ENCODE peak calls at places on chromosome 10, in six cellular contexts. Z is activated naive CD4-positive, alpha-beta T cell treated with anti-CD3 and anti-CD28 coated beads, Interleukin-2, amount 10 ng/mL, durations not matched to agents 7 days and 5 days; K is stimulated activated naive CD8-positive, alpha-beta T cell treated with anti-CD3 and anti-CD28 coated beads, Interleukin-15, Interleukin-2, amounts not matched to agents 100 U/mL and 50 U/mL, for 24 hours; U is stimulated activated CD4-positive, alpha-beta T cell treated with anti-CD3 and anti-CD28 coated beads, TNF-alpha, amount 100 ng/mL, for 24 hours; J is HTR-8/SVneo; M is naive thymus-derived CD4-positive, alpha-beta T cell. A is an unnamed sample.

GRCh38 chr10:85333594-85333993 is 1005.2 kb downstream of the CCSER2 start:
- DNase-seq in M (no peak), U (no peak), Z (no peak), K (no peak), J (no peak), A (no peak)

GRCh38 chr10:15344256-15344875 is 26.7 kb downstream of the FAM171A1 start:
- DNase-seq in J (no peak), M (no peak), Z (no peak), K (no peak), U (no peak), A (no peak)

GRCh38 chr10:6721480-6721879 is 141.4 kb upstream of the PRKCQ start:
- DNase-seq in M (no peak), Z (no peak), J (peak), K (no peak), U (no peak), A (no peak)

GRCh38 chr10:29895436-29895835 is 163.9 kb downstream of the JCAD start:
- DNase-seq in M (no peak), Z (no peak), J (peak), U (no peak), K (no peak), A (no peak)

GRCh38 chr10:123318516-123318915 is 164.3 kb downstream of the BUB3 start:
- DNase-seq in Z (no peak), U (no peak), J (no peak), K (peak), M (no peak), A (peak)

GRCh38 chr10:106338486-106338885 is 826.0 kb downstream of the SORCS1 start:
- DNase-seq in U (no peak), K (no peak), Z (no peak), M (no peak), J (no peak), A (no peak)

GRCh38 chr10:53109320-53109719 is 336.7 kb upstream of the MBL2 start:
- DNase-seq in J (no peak), Z (no peak), K (no peak), M (no peak), U (no peak), A (no peak)

GRCh38 chr10:89684604-89685003 is 16.8 kb upstream of the KIF20B start:
- DNase-seq in K (no peak), Z (no peak), J (no peak), U (no peak), M (no peak), A (no peak)

GRCh38 chr10:17512341-17513001 is 58.1 kb upstream of the ST8SIA6 start:
- DNase-seq in J (no peak), Z (no peak), M (no peak), K (no peak), U (no peak), A (no peak)

GRCh38 chr10:110474017-110474416 is 23.7 kb upstream of the DUSP5 start:
- DNase-seq in J (no peak), Z (no peak), M (no peak), U (no peak), K (no peak), A (no peak)

A was measured in activated CD8-positive, alpha-beta T cell treated with anti-CD3 and anti-CD28 coated beads for 36 hours.